ENCODE peak calls at places on chromosomes 16 and 17, in five cellular contexts. One of them, this sample, is unnamed.

GRCh38 chr17:7046127-7046724 is 2.3 kb upstream of the SLC16A11 start:
- DNase-seq in GM12864: no peak
- DNase-seq in body of pancreas: peak; percentile 90
- DNase-seq in heart right ventricle: no peak
- DNase-seq in DMS153: peak; percentile 48
- DNase-seq in this sample: no peak

GRCh38 chr17:46780003-46780373 is 38.5 kb downstream of the WNT3 start:
- DNase-seq in DMS153: no peak
- DNase-seq in GM12864: no peak
- DNase-seq in body of pancreas: no peak
- DNase-seq in heart right ventricle: no peak
- DNase-seq in this sample: no peak

GRCh38 chr16:87457724-87458423 is 35.0 kb downstream of the ZCCHC14 start:
- DNase-seq in heart right ventricle: no peak
- DNase-seq in body of pancreas: no peak
- DNase-seq in GM12864: no peak
- DNase-seq in DMS153: no peak
- DNase-seq in this sample: no peak

GRCh38 chr16:66923247-66923851 is 2.0 kb downstream of the RRAD start:
- DNase-seq in DMS153: peak; percentile 49
- DNase-seq in heart right ventricle: peak; percentile 78
- DNase-seq in body of pancreas: no peak
- DNase-seq in GM12864: no peak
- DNase-seq in this sample: no peak

GRCh38 chr16:29025735-29026134 is 40.9 kb downstream of the LAT start:
- DNase-seq in body of pancreas: no peak
- DNase-seq in GM12864: no peak
- DNase-seq in DMS153: no peak
- DNase-seq in heart right ventricle: no peak
- DNase-seq in this sample: no peak

GRCh38 chr17:43389022-43389947 is 9.5 kb upstream of the ARL4D start:
- DNase-seq in DMS153: peak; percentile 78
- DNase-seq in heart right ventricle: peak; percentile 85
- DNase-seq in body of pancreas: peak; percentile 82
- DNase-seq in GM12864: peak; percentile 53
- DNase-seq in this sample: peak; percentile 82

GRCh38 chr17:66690166-66690565 is 144.8 kb upstream of the CACNG5 start:
- DNase-seq in DMS153: no peak
- DNase-seq in GM12864: no peak
- DNase-seq in heart right ventricle: no peak
- DNase-seq in body of pancreas: no peak
- DNase-seq in this sample: no peak

GRCh38 chr16:25060920-25061319 is 45.8 kb upstream of the ARHGAP17 start:
- DNase-seq in heart right ventricle: no peak
- DNase-seq in DMS153: no peak
- DNase-seq in GM12864: no peak
- DNase-seq in body of pancreas: no peak
- DNase-seq in this sample: no peak

GRCh38 chr17:67245694-67246397 is 850 bp upstream of the HELZ start:
- DNase-seq in GM12864: no peak
- DNase-seq in heart right ventricle: peak; percentile 11
- DNase-seq in body of pancreas: peak; percentile 41
- DNase-seq in DMS153: no peak
- DNase-seq in this sample: no peak

GRCh38 chr17:51995797-51996403 is 162.6 kb downstream of the CA10 start:
- DNase-seq in body of pancreas: no peak
- DNase-seq in heart right ventricle: no peak
- DNase-seq in GM12864: no peak
- DNase-seq in DMS153: no peak
- DNase-seq in this sample: no peak

GRCh38 chr17:36858119-36859002 is 78.9 kb upstream of the LHX1 start:
- DNase-seq in body of pancreas: no peak
- DNase-seq in GM12864: no peak
- DNase-seq in heart right ventricle: no peak
- DNase-seq in DMS153: no peak
- DNase-seq in this sample: no peak

GRCh38 chr16:51107742-51108141 is 43.3 kb downstream of the SALL1 start:
- DNase-seq in heart right ventricle: no peak
- DNase-seq in GM12864: no peak
- DNase-seq in DMS153: no peak
- DNase-seq in body of pancreas: no peak
- DNase-seq in this sample: no peak

GRCh38 chr16:57430955-57431354 is 16.2 kb downstream of the CIAPIN1 start:
- DNase-seq in GM12864: no peak
- DNase-seq in heart right ventricle: no peak
- DNase-seq in body of pancreas: no peak
- DNase-seq in DMS153: no peak
- DNase-seq in this sample: no peak